ENCODE peak calls at places on chromosomes 11 and 22, in five cellular contexts. L is activated CD4-positive, alpha-beta T cell treated with anti-CD3 and anti-CD28 coated beads for 4 hours; J is activated T-helper 1 cell treated with anti-CD3 and anti-CD28 coated beads, Interleukin-12 subunit alpha, Interleukin-12 subunit beta, Interleukin-2, Interleukin-4 antibody, amounts not matched to agents 30 ng/mL and 10 ng/mL and 1 ng/mL, durations not matched to agents 14 hours and 24 hours and 36 hours; X is activated naive CD4-positive, alpha-beta T cell treated with anti-CD3 and anti-CD28 coated beads, Interleukin-2, amount 10 ng/mL, durations not matched to agents 7 days and 5 days; N is GM10248. C is an unnamed sample.

GRCh38 chr11:112785104-112785503 is 176.1 kb upstream of the NCAM1 start:
- DNase-seq in L (no peak), X (no peak), J (no peak), N (no peak), C (no peak)

GRCh38 chr22:43007519-43008102 is 7.3 kb downstream of the PACSIN2 start:
- DNase-seq in X (no peak), N (no peak), L (no peak), J (no peak), C (no peak)

GRCh38 chr11:36492724-36493304 is 17.3 kb downstream of the TRAF6 start:
- DNase-seq in X (peak; percentile 48), L (peak; percentile 17), J (no peak), N (peak; percentile 45), C (no peak)

GRCh38 chr11:73196576-73196975 is 21.5 kb upstream of the P2RY2 start:
- DNase-seq in N (no peak), X (no peak), J (no peak), L (no peak), C (no peak)

GRCh38 chr11:69465236-69466000 is 16.0 kb upstream of the LINC01488 start:
- DNase-seq in J (no peak), N (no peak), L (no peak), X (no peak), C (no peak)

GRCh38 chr11:123654566-123655081 is at the start of gene SCN3B:
- DNase-seq in X (peak; percentile 50), N (peak; percentile 44), L (no peak), J (peak; percentile 16), C (no peak)

GRCh38 chr22:46045459-46046298 is 68.7 kb upstream of the WNT7B start:
- DNase-seq in L (no peak), X (no peak), J (no peak), N (no peak), C (no peak)

GRCh38 chr11:33040127-33040861 is 922 bp downstream of the TCP11L1 start:
- DNase-seq in N (peak; percentile 61), X (peak; percentile 35), J (no peak), L (peak; percentile 34), C (no peak)

GRCh38 chr11:724063-724732 is 18.2 kb downstream of the EPS8L2 start:
- DNase-seq in J (no peak), X (no peak), L (no peak), N (peak; percentile 32), C (no peak)

GRCh38 chr11:23570828-23571227 is 710.6 kb upstream of the CCDC179 start:
- DNase-seq in N (no peak), X (no peak), L (no peak), J (no peak), C (no peak)

GRCh38 chr11:90294091-90294490 is 71.2 kb upstream of the CHORDC1 start:
- DNase-seq in N (no peak), X (no peak), J (no peak), L (no peak), C (no peak)

GRCh38 chr11:63427971-63428508 is 58.5 kb downstream of the SLC22A9 start:
- DNase-seq in X (no peak), L (no peak), N (no peak), J (no peak), C (no peak)

GRCh38 chr11:20026629-20027545 is 133.4 kb downstream of the DBX1 start:
- DNase-seq in J (no peak), X (no peak), N (no peak), L (no peak), C (no peak)

GRCh38 chr11:103091810-103092524 is at the start of gene DCUN1D5:
- DNase-seq in L (peak; percentile 96), X (peak; percentile 98), J (peak; percentile 94), N (peak; percentile 96), C (peak; percentile 89)

GRCh38 chr22:32698926-32699619 is 102.4 kb upstream of the TIMP3 start:
- DNase-seq in X (no peak), L (no peak), N (no peak), J (no peak), C (no peak)

GRCh38 chr11:13776134-13776815 is 107.8 kb downstream of the FAR1 start:
- DNase-seq in J (no peak), N (no peak), L (peak; percentile 41), X (peak; percentile 70), C (no peak)

GRCh38 chr11:118757881-118758399 is 33.0 kb downstream of the DDX6 start:
- DNase-seq in L (no peak), N (no peak), J (no peak), X (no peak), C (no peak)

GRCh38 chr11:45252134-45252856 is 33.8 kb downstream of the SYT13 start:
- DNase-seq in J (no peak), N (peak; percentile 57), X (peak; percentile 34), L (no peak), C (no peak)

GRCh38 chr22:20438678-20439492 is 1.3 kb upstream of the SCARF2 start:
- DNase-seq in N (peak; percentile 25), X (no peak), J (no peak), L (no peak), C (no peak)